ENCODE peak calls at places on chromosome 21, in six cellular contexts. K is ascending aorta, E is cardiac muscle cell, I is pancreas, Z is heart right ventricle, W is GM23338. Q is an unnamed sample.
A peak's percentile ranks its signal among the peaks of the same experiment; 100 is the strongest.

GRCh38 chr21:44872568-44873355 is 728 bp downstream of the PTTG1IP start:
- DNase-seq in K (no peak), E (peak; percentile 55), I (peak; percentile 60), Z (peak; percentile 46), W (peak; percentile 38), Q (no peak)

GRCh38 chr21:39885119-39885848 is 18.0 kb downstream of the PCP4 start:
- DNase-seq in K (no peak), E (peak; percentile 27), I (no peak), Z (peak; percentile 46), W (no peak), Q (no peak)

GRCh38 chr21:43824883-43825609 is 35.7 kb downstream of the RRP1 start:
- DNase-seq in K (no peak), E (no peak), I (no peak), Z (no peak), W (no peak), Q (no peak)

GRCh38 chr21:34037009-34037408 is 36.4 kb upstream of the MRPS6 start:
- DNase-seq in K (no peak), E (no peak), I (no peak), Z (no peak), W (no peak), Q (no peak)

GRCh38 chr21:35896060-35896459 is 164.3 kb downstream of the SETD4 start:
- DNase-seq in K (no peak), E (no peak), I (no peak), Z (no peak), W (no peak), Q (no peak)

GRCh38 chr21:31284797-31285397 is 59.2 kb downstream of the TIAM1 start:
- DNase-seq in K (no peak), E (no peak), I (no peak), Z (no peak), W (no peak), Q (no peak)

GRCh38 chr21:44965251-44966022 is 25.6 kb downstream of the SLX9 start:
- DNase-seq in K (no peak), E (no peak), I (no peak), Z (no peak), W (no peak), Q (no peak)

GRCh38 chr21:31316072-31316471 is 28.0 kb downstream of the TIAM1 start:
- DNase-seq in K (no peak), E (no peak), I (no peak), Z (no peak), W (no peak), Q (no peak)

GRCh38 chr21:35208117-35208516 is 159.0 kb upstream of the RUNX1 start:
- DNase-seq in K (no peak), E (no peak), I (no peak), Z (peak; percentile 55), W (no peak), Q (no peak)

GRCh38 chr21:43300496-43301423 is 126.2 kb downstream of the SIK1 start:
- DNase-seq in K (no peak), E (no peak), I (peak; percentile 21), Z (peak; percentile 65), W (no peak), Q (peak; percentile 68)

GRCh38 chr21:42722808-42723470 is 69.5 kb downstream of the PDE9A start:
- DNase-seq in K (no peak), E (no peak), I (no peak), Z (no peak), W (no peak), Q (no peak)

GRCh38 chr21:35779690-35780570 is 280.4 kb downstream of the SETD4 start:
- DNase-seq in K (no peak), E (no peak), I (peak; percentile 32), Z (no peak), W (no peak), Q (no peak)

GRCh38 chr21:44425307-44425894 is 29.9 kb upstream of the LRRC3 start:
- DNase-seq in K (no peak), E (no peak), I (no peak), Z (no peak), W (no peak), Q (no peak)

GRCh38 chr21:31235671-31236450 is 108.2 kb downstream of the TIAM1 start:
- DNase-seq in K (no peak), E (no peak), I (no peak), Z (no peak), W (no peak), Q (no peak)

GRCh38 chr21:28402616-28402989 is 590.1 kb downstream of the LTN1 start:
- DNase-seq in K (no peak), E (no peak), I (no peak), Z (no peak), W (no peak), Q (no peak)

GRCh38 chr21:17903929-17904639 is 84.9 kb upstream of the C21orf91 start:
- DNase-seq in K (no peak), E (no peak), I (no peak), Z (no peak), W (no peak), Q (no peak)

GRCh38 chr21:17903029-17903806 is 84.1 kb upstream of the C21orf91 start:
- DNase-seq in K (no peak), E (peak; percentile 17), I (no peak), Z (no peak), W (peak; percentile 39), Q (no peak)

GRCh38 chr21:17900281-17900989 is 81.3 kb upstream of the C21orf91 start:
- DNase-seq in K (no peak), E (no peak), I (no peak), Z (peak; percentile 41), W (peak; percentile 30), Q (no peak)

GRCh38 chr21:17900990-17901385 is 81.8 kb upstream of the C21orf91 start:
- DNase-seq in K (no peak), E (no peak), I (no peak), Z (no peak), W (no peak), Q (no peak)

GRCh38 chr21:17901458-17902092 is 82.4 kb upstream of the C21orf91 start:
- DNase-seq in K (no peak), E (no peak), I (no peak), Z (no peak), W (no peak), Q (no peak)
- H3K27ac ChIP-seq in K (no peak overlapping the region), E (no peak overlapping the region), I (no peak overlapping the region), Z (peak overlapping the region; percentile 73), W (peak overlapping the region; percentile 52), Q (no peak overlapping the region)

GRCh38 chr21:36981977-36982700 is 15.7 kb upstream of the HLCS start:
- DNase-seq in K (no peak), E (no peak), I (no peak), Z (no peak), W (no peak), Q (no peak)

GRCh38 chr21:36981049-36981391 is 14.6 kb upstream of the HLCS start:
- DNase-seq in K (no peak), E (no peak), I (no peak), Z (no peak), W (no peak), Q (no peak)

GRCh38 chr21:36976228-36976627 is 9.8 kb upstream of the HLCS start:
- DNase-seq in K (no peak), E (no peak), I (no peak), Z (no peak), W (no peak), Q (no peak)

GRCh38 chr21:36976882-36977651 is 10.6 kb upstream of the HLCS start:
- DNase-seq in K (no peak), E (peak; percentile 70), I (no peak), Z (peak; percentile 35), W (peak; percentile 93), Q (no peak)

DNA sequence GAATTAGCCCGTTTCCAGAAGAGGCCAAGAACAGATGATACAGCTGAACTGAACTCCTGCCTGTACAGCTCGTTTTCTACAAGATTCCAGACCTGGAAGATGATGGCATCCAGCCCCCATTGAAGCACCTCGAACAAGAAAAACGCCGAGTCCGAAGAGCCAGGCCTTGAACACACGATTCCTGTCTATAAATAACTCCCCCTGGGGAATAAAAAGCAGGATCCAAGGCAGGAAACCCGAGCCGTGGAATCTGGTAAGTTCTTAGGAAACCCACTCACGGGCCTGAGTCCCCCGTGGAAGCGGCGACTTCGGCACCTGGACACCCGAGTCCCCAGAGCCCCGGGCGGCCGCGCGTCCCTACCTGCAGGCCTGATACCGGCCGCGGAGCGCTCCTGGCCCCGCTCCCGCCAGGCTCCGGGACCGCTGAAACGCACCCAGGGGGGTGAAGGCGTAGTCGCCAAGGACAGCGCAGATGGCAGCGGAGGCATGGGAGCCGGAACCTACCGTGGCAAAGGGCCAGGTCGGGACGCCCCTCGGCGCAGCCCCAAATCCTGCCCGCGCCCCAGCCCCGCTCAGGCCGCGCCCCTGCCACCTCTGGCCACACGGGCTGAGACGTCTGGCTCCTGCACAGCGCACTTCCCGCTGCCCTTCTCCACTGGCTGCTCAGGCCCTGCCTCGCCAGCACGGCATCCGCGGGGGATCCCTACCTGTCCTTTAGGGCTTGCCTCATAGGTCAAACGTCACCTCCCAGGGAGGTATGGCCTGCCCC is 14.0 kb upstream of the HLCS start:
- DNase-seq in K (no peak), E (peak; percentile 32), I (peak; percentile 73), Z (no peak), W (peak; percentile 65), Q (no peak)
- H3K4me3 ChIP-seq in K (peak overlapping the region; percentile 47), E (peak overlapping the region; percentile 30), I (peak overlapping the region; percentile 57), Z (peak overlapping the region; percentile 66), W (peak overlapping the region; percentile 62), Q (peak overlapping the region; percentile 20)

DNA sequence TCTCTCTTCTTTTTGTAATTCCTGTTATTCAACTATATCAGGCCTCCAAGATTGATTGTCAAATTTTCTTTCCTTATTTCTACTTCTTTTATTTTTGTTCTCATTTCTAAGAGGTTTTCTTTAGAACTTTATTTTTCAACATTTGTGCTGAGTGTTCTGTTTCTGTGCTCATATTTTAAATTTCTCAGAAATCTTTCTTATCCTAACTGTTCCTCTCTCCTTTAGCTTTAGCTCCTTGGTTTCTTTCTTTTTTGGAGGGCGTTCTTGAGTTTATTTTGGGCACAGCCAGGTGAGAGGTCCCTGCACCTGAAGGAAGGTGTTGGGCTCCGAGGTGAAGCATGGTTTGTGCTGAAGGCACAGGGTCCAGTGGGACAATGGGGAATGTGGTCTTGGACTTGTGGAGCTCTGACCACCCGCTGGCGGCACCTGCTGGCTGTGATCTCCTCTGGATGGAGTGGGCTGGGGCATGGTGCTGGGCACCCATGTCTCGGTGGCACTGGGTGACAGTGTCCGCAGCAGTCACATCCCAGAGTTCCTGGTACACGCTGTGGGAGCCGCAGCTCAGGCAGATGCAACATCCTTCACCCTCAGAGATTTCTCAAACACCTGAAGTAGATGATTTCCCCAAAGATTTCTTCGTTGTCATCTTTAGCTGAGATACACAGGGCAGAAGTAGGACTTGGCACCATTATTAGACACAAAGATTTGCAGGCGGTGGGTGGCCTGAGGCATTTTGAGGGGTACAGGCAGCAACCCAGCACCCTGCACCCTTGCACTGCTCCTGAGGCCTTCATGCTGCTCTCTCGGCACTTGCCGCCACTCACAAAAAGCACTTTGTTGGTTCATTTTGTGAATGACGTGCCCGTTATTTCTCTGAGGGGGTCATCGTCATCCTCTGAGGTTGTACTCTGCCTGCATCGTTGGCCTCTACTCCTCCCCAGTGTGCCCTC is 38.2 kb upstream of the DIP2A start:
- DNase-seq in K (no peak), E (no peak), I (no peak), Z (no peak), W (no peak), Q (no peak)
- TF ChIP-seq CTCF in K (no peak), E (no peak), I (no peak), Z (no peak), W (no peak), Q (no peak)

GRCh38 chr21:23936224-23936623 is 1671.1 kb downstream of the MRPL39 start:
- DNase-seq in K (no peak), E (peak; percentile 27), I (no peak), Z (no peak), W (peak; percentile 44), Q (no peak)

DNA sequence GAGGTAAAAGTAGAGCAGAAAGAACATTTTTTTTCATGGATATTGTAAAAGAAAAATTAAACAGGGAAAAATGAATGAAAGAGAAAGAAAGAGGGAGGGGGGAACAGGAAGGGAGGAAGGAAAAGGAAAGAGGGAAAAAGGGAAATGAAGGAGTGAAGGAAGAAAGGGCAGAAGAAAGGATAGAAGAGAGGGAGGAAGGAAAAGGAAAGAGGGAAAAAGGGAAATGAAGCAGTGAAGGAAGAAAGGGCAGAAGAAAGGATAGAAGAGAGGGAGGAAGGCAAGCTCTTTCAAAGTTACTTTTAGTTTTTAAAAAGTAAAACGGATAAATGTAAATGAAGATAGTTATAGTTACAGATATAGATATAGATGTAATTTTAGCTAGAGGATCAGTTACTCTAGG is 1676.7 kb downstream of the MRPL39 start:
- DNase-seq in K (no peak), E (no peak), I (no peak), Z (no peak), W (no peak), Q (no peak)
- H3K27ac ChIP-seq in K (no peak overlapping the region), E (no peak overlapping the region), I (no peak overlapping the region), Z (no peak overlapping the region), W (no peak overlapping the region), Q (no peak overlapping the region)

Q was measured in right atrium auricular region.